ENCODE peak calls at places on chromosomes 3 and 15, in ten cellular contexts. S is GM12878, G is gastrocnemius medialis, C is IMR-90, Y is HCT116, T is upper lobe of left lung, O is HepG2, Z is K562, H is body of pancreas, E is heart left ventricle. L is an unnamed sample. For H3K36me3, the result is how much of the 10 kb centered on the place peaks cover.

GRCh38 chr15:84793431-84793830 is 23.7 kb upstream of the ALPK3 start:
- ATAC-seq in S (no peak), G (no peak), C (no peak), Y (no peak), T (no peak), O (no peak), Z (no peak), H (no peak), E (no peak), L (no peak)

GRCh38 chr15:71342658-71343057 is 227.4 kb downstream of the THSD4 start:
- ATAC-seq in S (no peak), G (no peak), C (no peak), Y (no peak), T (no peak), O (no peak), Z (no peak), H (no peak), E (no peak), L (no peak)

GRCh38 chr3:133853063-133853924 is 42.4 kb downstream of the RAB6B start:
- ATAC-seq in S (no peak), G (no peak), C (no peak), Y (no peak), T (no peak), O (no peak), Z (no peak), H (no peak), E (peak), L (no peak)

GRCh38 chr3:11001020-11001657 is 8.6 kb downstream of the SLC6A1 start:
- ATAC-seq in S (no peak), G (no peak), C (no peak), Y (peak), T (no peak), O (peak), Z (peak), H (no peak), E (no peak), L (no peak)

GRCh38 chr15:88623061-88623460 is 1.9 kb downstream of the AEN start:
- ATAC-seq in S (peak), G (no peak), C (peak), Y (peak), T (peak), O (no peak), Z (no peak), H (no peak), E (no peak), L (no peak)

GRCh38 chr3:147411235-147411607 is 2.1 kb downstream of the ZIC1 start:
- ATAC-seq in S (no peak), G (peak), C (no peak), Y (no peak), T (no peak), O (no peak), Z (no peak), H (peak), E (no peak), L (no peak)

GRCh38 chr15:36914962-36915808 is 185.2 kb downstream of the MEIS2 start:
- ATAC-seq in S (no peak), G (no peak), C (no peak), Y (no peak), T (no peak), O (no peak), Z (no peak), H (peak), E (peak), L (peak)

GRCh38 chr15:101105059-101105851 is 146.6 kb downstream of the CHSY1 start:
- ATAC-seq in S (no peak), G (no peak), C (peak), Y (no peak), T (no peak), O (no peak), Z (no peak), H (no peak), E (peak), L (no peak)

GRCh38 chr3:166405465-166405864 is 568.2 kb upstream of the BCHE start:
- ATAC-seq in S (no peak), G (no peak), C (no peak), Y (no peak), T (no peak), O (no peak), Z (no peak), H (no peak), E (no peak), L (no peak)

GRCh38 chr15:61063875-61064320 is 165.2 kb downstream of the RORA start:
- ATAC-seq in S (no peak), G (no peak), C (no peak), Y (no peak), T (no peak), O (no peak), Z (no peak), H (no peak), E (no peak), L (no peak)

GRCh38 chr15:60557157-60557556 is 78.2 kb upstream of the ICE2 start:
- ATAC-seq in S (peak), G (no peak), C (peak), Y (no peak), T (peak), O (no peak), Z (no peak), H (no peak), E (no peak), L (peak)

GRCh38 chr3:187210555-187211327 is 13.5 kb downstream of the RTP1 start:
- ATAC-seq in S (no peak), G (no peak), C (peak), Y (no peak), T (peak), O (peak), Z (no peak), H (peak), E (peak), L (peak)

GRCh38 chr3:69770219-69770618 is 31.0 kb downstream of the MITF start:
- ATAC-seq in S (no peak), G (no peak), C (no peak), Y (no peak), T (peak), O (no peak), Z (no peak), H (peak), E (no peak), L (no peak)

GRCh38 chr3:101230618-101231017 is 89.8 kb downstream of the IMPG2 start:
- ATAC-seq in S (no peak), G (no peak), C (no peak), Y (no peak), T (no peak), O (no peak), Z (no peak), H (no peak), E (no peak), L (no peak)

GRCh38 chr3:138442433-138442832 is 8.0 kb downstream of the ESYT3 start:
- ATAC-seq in S (no peak), G (peak), C (peak), Y (peak), T (no peak), O (peak), Z (peak), H (no peak), E (no peak), L (no peak)

GRCh38 chr3:155746703-155747102 is 1.8 kb upstream of the PLCH1 start:
- ATAC-seq in S (no peak), G (no peak), C (no peak), Y (no peak), T (no peak), O (no peak), Z (no peak), H (no peak), E (no peak), L (no peak)

GRCh38 chr3:197520311-197521276 is 35.2 kb downstream of the BDH1 start:
- ATAC-seq in S (peak), G (no peak), C (peak), Y (no peak), T (peak), O (peak), Z (peak), H (peak), E (no peak), L (no peak)

GRCh38 chr3:33915796-33916589 is 117.6 kb downstream of the PDCD6IP start:
- ATAC-seq in S (peak), G (no peak), C (peak), Y (no peak), T (no peak), O (peak), Z (peak), H (no peak), E (peak), L (no peak)

GRCh38 chr3:177527182-177527581 is 329.9 kb upstream of the TBL1XR1 start:
- ATAC-seq in S (no peak), G (no peak), C (no peak), Y (no peak), T (no peak), O (no peak), Z (no peak), H (no peak), E (no peak), L (no peak)

GRCh38 chr15:57329582-57330367 is 46.5 kb upstream of the CGNL1 start:
- ATAC-seq in S (no peak), G (no peak), C (no peak), Y (no peak), T (no peak), O (peak), Z (peak), H (no peak), E (no peak), L (no peak)

GRCh38 chr3:128107809-128108208 is 15.8 kb downstream of the RUVBL1 start:
- ATAC-seq in S (no peak), G (no peak), C (peak), Y (no peak), T (no peak), O (no peak), Z (no peak), H (no peak), E (peak), L (no peak)

GRCh38 chr15:64429448-64429847 is 30.9 kb upstream of the ZNF609 start:
- ATAC-seq in S (peak), G (no peak), C (no peak), Y (no peak), T (no peak), O (no peak), Z (no peak), H (no peak), E (no peak), L (no peak)

GRCh38 chr3:5006755-5007202 is 27.5 kb downstream of the BHLHE40 start:
- ATAC-seq in S (peak), G (no peak), C (no peak), Y (no peak), T (peak), O (no peak), Z (no peak), H (no peak), E (peak), L (no peak)

GRCh38 chr3:191775451-191776233 is 314.7 kb downstream of the PYDC2 start:
- ATAC-seq in S (no peak), G (no peak), C (no peak), Y (no peak), T (no peak), O (no peak), Z (no peak), H (no peak), E (no peak), L (no peak)

GRCh38 chr3:55645406-55645805 is 158.3 kb upstream of the WNT5A start:
- ATAC-seq in S (no peak), G (no peak), C (no peak), Y (no peak), T (no peak), O (no peak), Z (no peak), H (no peak), E (no peak), L (no peak)

GRCh38 chr15:89116404-89116803 is 28.1 kb downstream of the ABHD2 start:
- ATAC-seq in S (no peak), G (peak), C (no peak), Y (no peak), T (no peak), O (no peak), Z (no peak), H (peak), E (peak), L (no peak)

GRCh38 chr3:108311797-108312196 is 15.4 kb downstream of the HHLA2 start:
- ATAC-seq in S (peak), G (no peak), C (peak), Y (no peak), T (peak), O (no peak), Z (no peak), H (no peak), E (peak), L (no peak)

GRCh38 chr3:48685603-48686511 is at the start of gene NCKIPSD:
- ATAC-seq in S (peak), G (peak), C (peak), Y (peak), T (peak), O (peak), Z (peak), H (peak), E (peak), L (peak)
- TF ChIP-seq POLR2A in S (peak), G (peak), C (no peak), Y (peak), T (peak), O (no peak), Z (peak), H (peak), E (peak), L (peak)

DNA sequence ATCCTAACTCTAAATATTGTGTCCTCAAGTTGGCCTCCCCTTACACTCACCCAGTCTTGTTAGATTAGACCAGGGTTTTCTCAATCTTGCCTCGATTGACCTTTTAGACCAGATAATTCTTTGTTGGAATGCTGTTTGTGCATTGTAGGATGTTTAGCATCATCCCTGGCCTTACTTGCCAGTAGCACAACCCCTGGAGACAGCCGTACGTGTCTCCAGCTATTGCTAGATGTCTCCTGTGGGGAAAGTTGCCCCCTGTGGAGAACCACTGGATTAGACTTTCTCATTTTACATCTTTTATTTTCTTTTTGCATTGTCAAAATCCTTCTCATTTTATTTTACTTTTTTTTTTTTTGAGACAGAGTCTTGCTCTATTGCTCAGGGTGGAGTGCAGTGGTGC is 2.2 kb downstream of the WDR6 start:
- ATAC-seq in S (no peak), G (no peak), C (no peak), Y (no peak), T (no peak), O (no peak), Z (no peak), H (no peak), E (no peak), L (no peak)
- H3K36me3 ChIP-seq in S (under half), G (under half), C (under half), Y (under half), T (under half), O (under half), Z (under half), H (under half), E (under half), L (under half)

GRCh38 chr3:168026764-168027163 is 69.0 kb downstream of the GOLIM4 start:
- ATAC-seq in S (no peak), G (peak), C (no peak), Y (no peak), T (no peak), O (no peak), Z (no peak), H (no peak), E (peak), L (no peak)

GRCh38 chr3:168021737-168022450 is 73.8 kb downstream of the GOLIM4 start:
- ATAC-seq in S (no peak), G (no peak), C (no peak), Y (no peak), T (no peak), O (no peak), Z (no peak), H (no peak), E (no peak), L (no peak)

GRCh38 chr3:168029705-168030104 is 66.0 kb downstream of the GOLIM4 start:
- ATAC-seq in S (no peak), G (no peak), C (no peak), Y (no peak), T (no peak), O (no peak), Z (no peak), H (no peak), E (no peak), L (no peak)

GRCh38 chr3:168024537-168024941 is 71.2 kb downstream of the GOLIM4 start:
- ATAC-seq in S (peak), G (peak), C (peak), Y (peak), T (peak), O (no peak), Z (no peak), H (no peak), E (peak), L (peak)

DNA sequence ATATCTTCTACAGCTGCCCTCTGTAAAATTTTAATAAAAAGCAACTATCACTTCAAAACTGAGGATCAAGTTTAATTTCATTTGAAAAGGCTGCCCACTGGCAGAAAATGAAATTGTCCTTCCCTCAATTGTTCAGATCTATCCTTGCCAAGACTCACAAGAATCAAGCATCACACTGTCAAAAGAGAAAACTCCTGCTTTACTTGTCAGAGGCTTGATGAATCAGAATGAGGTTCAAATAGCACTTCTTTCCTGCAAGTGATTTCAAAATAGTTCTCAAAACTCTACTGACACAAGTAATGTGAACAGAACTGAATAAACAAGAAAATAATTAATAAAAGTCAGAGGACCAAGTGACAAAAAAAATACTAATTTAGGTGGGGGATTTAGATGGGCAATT is 70.6 kb downstream of the GOLIM4 start:
- ATAC-seq in S (no peak), G (peak), C (peak), Y (no peak), T (no peak), O (no peak), Z (no peak), H (no peak), E (no peak), L (no peak)
- TF ChIP-seq POLR2A in S (no peak), G (no peak), C (no peak), Y (no peak), T (no peak), O (no peak), Z (no peak), H (no peak), E (no peak), L (no peak)

GRCh38 chr3:15591235-15591634 is 10.1 kb downstream of the HACL1 start:
- ATAC-seq in S (no peak), G (no peak), C (no peak), Y (no peak), T (no peak), O (no peak), Z (no peak), H (no peak), E (no peak), L (no peak)
- H3K36me3 ChIP-seq in S (under half), G (under half), C (under half), Y (under half), T (under half), O (under half), Z (under half), H (under half), E (half or more), L (half or more)

GRCh38 chr3:195261925-195262324 is 9.0 kb downstream of the XXYLT1 start:
- ATAC-seq in S (no peak), G (no peak), C (no peak), Y (no peak), T (no peak), O (no peak), Z (no peak), H (no peak), E (no peak), L (no peak)

GRCh38 chr3:195259564-195260285 is 11.2 kb downstream of the XXYLT1 start:
- ATAC-seq in S (peak), G (peak), C (peak), Y (peak), T (peak), O (peak), Z (peak), H (peak), E (peak), L (peak)

GRCh38 chr3:195258449-195259145 is 12.4 kb downstream of the XXYLT1 start:
- ATAC-seq in S (peak), G (no peak), C (no peak), Y (no peak), T (no peak), O (peak), Z (peak), H (no peak), E (no peak), L (no peak)

GRCh38 chr3:195259146-195259563 is 11.8 kb downstream of the XXYLT1 start:
- ATAC-seq in S (peak), G (no peak), C (no peak), Y (peak), T (peak), O (peak), Z (peak), H (no peak), E (no peak), L (no peak)

DNA sequence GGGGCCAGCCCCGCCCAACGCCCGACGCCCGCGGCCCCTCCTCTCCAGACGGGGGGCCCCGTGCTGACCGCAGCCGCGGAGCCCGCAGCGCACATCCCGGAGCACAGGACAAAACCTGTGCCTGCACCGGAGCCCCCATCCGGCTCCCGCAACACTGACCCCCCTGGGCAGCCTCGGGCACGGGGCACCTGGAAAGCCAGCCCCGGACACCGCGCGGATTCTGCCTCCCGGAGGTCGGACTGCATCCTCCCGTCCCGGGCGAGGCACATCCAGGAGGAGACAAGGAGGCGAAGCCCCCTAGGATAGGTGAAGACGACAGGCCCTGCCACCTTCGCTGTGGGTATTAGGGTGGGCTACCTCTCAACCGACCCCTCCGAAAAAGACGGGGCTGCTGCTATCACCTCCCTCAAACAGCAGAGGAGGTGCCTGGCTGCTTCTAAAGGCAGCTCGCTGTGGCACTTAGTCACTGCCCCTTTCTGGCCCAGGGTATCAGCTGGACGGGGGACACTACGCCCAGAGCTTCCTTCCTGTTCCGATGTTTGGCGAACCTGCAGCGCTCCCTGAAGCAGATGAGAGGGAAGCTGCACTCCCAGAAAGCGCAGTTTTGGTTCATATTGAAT is 10.6 kb downstream of the XXYLT1 start:
- ATAC-seq in S (peak), G (peak), C (no peak), Y (peak), T (peak), O (no peak), Z (no peak), H (peak), E (peak), L (peak)
- TF ChIP-seq POLR2A in S (no peak), G (no peak), C (no peak), Y (no peak), T (no peak), O (no peak), Z (no peak), H (no peak), E (no peak), L (no peak)

GRCh38 chr15:62727501-62727900 is 315.0 kb upstream of the TPM1 start:
- ATAC-seq in S (no peak), G (no peak), C (no peak), Y (no peak), T (no peak), O (no peak), Z (no peak), H (no peak), E (no peak), L (no peak)
- H3K36me3 ChIP-seq in S (under half), G (under half), C (under half), Y (under half), T (under half), O (under half), Z (under half), H (under half), E (half or more), L (under half)

GRCh38 chr3:57890874-57891273 is 117.3 kb upstream of the FLNB start:
- ATAC-seq in S (no peak), G (peak), C (no peak), Y (no peak), T (no peak), O (no peak), Z (no peak), H (no peak), E (peak), L (peak)

GRCh38 chr3:57892423-57892822 is 115.8 kb upstream of the FLNB start:
- ATAC-seq in S (no peak), G (no peak), C (no peak), Y (no peak), T (no peak), O (no peak), Z (no peak), H (no peak), E (peak), L (no peak)

GRCh38 chr3:57893156-57893555 is 115.1 kb upstream of the FLNB start:
- ATAC-seq in S (no peak), G (no peak), C (no peak), Y (no peak), T (no peak), O (no peak), Z (no peak), H (no peak), E (no peak), L (no peak)

GRCh38 chr3:57893668-57894067 is 114.6 kb upstream of the FLNB start:
- ATAC-seq in S (no peak), G (no peak), C (no peak), Y (no peak), T (no peak), O (no peak), Z (no peak), H (no peak), E (peak), L (no peak)

DNA sequence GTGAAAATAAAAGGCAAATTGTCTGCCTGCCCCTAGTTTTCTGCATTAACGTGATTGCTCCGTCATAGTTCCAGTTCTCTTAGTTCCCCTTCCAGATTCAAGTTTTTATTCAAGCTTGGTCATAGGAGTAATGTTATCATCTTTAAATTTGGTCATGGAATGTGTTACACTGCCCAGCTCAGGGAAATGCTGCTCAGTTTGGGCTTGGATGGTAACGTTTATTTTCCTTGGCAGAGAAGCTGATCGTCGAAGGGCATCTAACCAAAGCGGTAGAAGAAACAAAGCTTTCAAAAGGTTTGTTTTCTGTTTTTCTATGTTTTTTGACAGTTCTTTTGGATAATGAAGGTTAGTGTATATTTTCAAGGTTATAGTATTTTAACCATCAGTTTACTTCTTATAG is 118.4 kb upstream of the FLNB start:
- ATAC-seq in S (no peak), G (no peak), C (peak), Y (no peak), T (no peak), O (no peak), Z (no peak), H (no peak), E (peak), L (peak)
- TF ChIP-seq POLR2A in S (no peak), G (no peak), C (no peak), Y (no peak), T (no peak), O (no peak), Z (no peak), H (no peak), E (peak), L (peak)

L was measured in gastroesophageal sphincter.